ENCODE peak calls at places on chromosomes 5 and 9, in ten cellular contexts. One of them, this sample, is unnamed.

GRCh38 chr9:19027825-19028224 is 5.2 kb downstream of the SAXO1 start:
- DNase-seq in sigmoid colon: no peak
- DNase-seq in suprapubic skin: no peak
- DNase-seq in GM06990: no peak
- DNase-seq in DND-41: no peak
- DNase-seq in BJ: no peak
- DNase-seq in uterus: no peak
- DNase-seq in endodermal cell: no peak
- DNase-seq in heart left ventricle: no peak
- DNase-seq in kidney epithelial cell: no peak
- DNase-seq in this sample: no peak

GRCh38 chr5:13878357-13878756 is 66.1 kb downstream of the DNAH5 start:
- DNase-seq in sigmoid colon: no peak
- DNase-seq in suprapubic skin: no peak
- DNase-seq in GM06990: no peak
- DNase-seq in DND-41: no peak
- DNase-seq in BJ: no peak
- DNase-seq in uterus: no peak
- DNase-seq in endodermal cell: peak
- DNase-seq in heart left ventricle: no peak
- DNase-seq in kidney epithelial cell: no peak
- DNase-seq in this sample: no peak

GRCh38 chr5:56465757-56466127 is 232.6 kb upstream of the ANKRD55 start:
- DNase-seq in sigmoid colon: no peak
- DNase-seq in suprapubic skin: no peak
- DNase-seq in GM06990: no peak
- DNase-seq in DND-41: no peak
- DNase-seq in BJ: no peak
- DNase-seq in uterus: no peak
- DNase-seq in endodermal cell: no peak
- DNase-seq in heart left ventricle: no peak
- DNase-seq in kidney epithelial cell: no peak
- DNase-seq in this sample: no peak

GRCh38 chr9:76725181-76725580 is 39.1 kb upstream of the PCA3 start:
- DNase-seq in sigmoid colon: no peak
- DNase-seq in suprapubic skin: no peak
- DNase-seq in GM06990: no peak
- DNase-seq in DND-41: no peak
- DNase-seq in BJ: no peak
- DNase-seq in uterus: no peak
- DNase-seq in endodermal cell: no peak
- DNase-seq in heart left ventricle: no peak
- DNase-seq in kidney epithelial cell: no peak
- DNase-seq in this sample: no peak

GRCh38 chr5:36055984-36056383 is 10.7 kb downstream of the UGT3A2 start:
- DNase-seq in sigmoid colon: no peak
- DNase-seq in suprapubic skin: no peak
- DNase-seq in GM06990: no peak
- DNase-seq in DND-41: no peak
- DNase-seq in BJ: no peak
- DNase-seq in uterus: no peak
- DNase-seq in endodermal cell: no peak
- DNase-seq in heart left ventricle: no peak
- DNase-seq in kidney epithelial cell: no peak
- DNase-seq in this sample: no peak

GRCh38 chr5:106601605-106602004 is 1069.1 kb downstream of the EFNA5 start:
- DNase-seq in sigmoid colon: no peak
- DNase-seq in suprapubic skin: no peak
- DNase-seq in GM06990: peak
- DNase-seq in DND-41: no peak
- DNase-seq in BJ: no peak
- DNase-seq in uterus: no peak
- DNase-seq in endodermal cell: no peak
- DNase-seq in heart left ventricle: no peak
- DNase-seq in kidney epithelial cell: no peak
- DNase-seq in this sample: no peak

GRCh38 chr5:3099526-3099925 is 348.0 kb upstream of the IRX2 start:
- DNase-seq in sigmoid colon: no peak
- DNase-seq in suprapubic skin: no peak
- DNase-seq in GM06990: no peak
- DNase-seq in DND-41: no peak
- DNase-seq in BJ: no peak
- DNase-seq in uterus: no peak
- DNase-seq in endodermal cell: no peak
- DNase-seq in heart left ventricle: no peak
- DNase-seq in kidney epithelial cell: no peak
- DNase-seq in this sample: no peak

GRCh38 chr5:143791848-143792701 is 19.9 kb upstream of the HMHB1 start:
- DNase-seq in sigmoid colon: no peak
- DNase-seq in suprapubic skin: no peak
- DNase-seq in GM06990: no peak
- DNase-seq in DND-41: no peak
- DNase-seq in BJ: no peak
- DNase-seq in uterus: no peak
- DNase-seq in endodermal cell: no peak
- DNase-seq in heart left ventricle: no peak
- DNase-seq in kidney epithelial cell: no peak
- DNase-seq in this sample: no peak

GRCh38 chr5:117680421-117680820 is 1105.8 kb upstream of the SEMA6A start:
- DNase-seq in sigmoid colon: no peak
- DNase-seq in suprapubic skin: no peak
- DNase-seq in GM06990: no peak
- DNase-seq in DND-41: no peak
- DNase-seq in BJ: peak
- DNase-seq in uterus: no peak
- DNase-seq in endodermal cell: no peak
- DNase-seq in heart left ventricle: no peak
- DNase-seq in kidney epithelial cell: no peak
- DNase-seq in this sample: no peak

GRCh38 chr5:96049398-96050272 is 88.0 kb upstream of the ELL2 start:
- DNase-seq in sigmoid colon: no peak
- DNase-seq in suprapubic skin: no peak
- DNase-seq in GM06990: no peak
- DNase-seq in DND-41: no peak
- DNase-seq in BJ: peak
- DNase-seq in uterus: no peak
- DNase-seq in endodermal cell: no peak
- DNase-seq in heart left ventricle: no peak
- DNase-seq in kidney epithelial cell: peak
- DNase-seq in this sample: no peak

GRCh38 chr5:58893551-58893950 is 310.7 kb downstream of the RAB3C start:
- DNase-seq in sigmoid colon: no peak
- DNase-seq in suprapubic skin: no peak
- DNase-seq in GM06990: no peak
- DNase-seq in DND-41: no peak
- DNase-seq in BJ: no peak
- DNase-seq in uterus: no peak
- DNase-seq in endodermal cell: no peak
- DNase-seq in heart left ventricle: no peak
- DNase-seq in kidney epithelial cell: no peak
- DNase-seq in this sample: no peak

GRCh38 chr9:14303526-14303925 is 10.4 kb downstream of the NFIB start:
- DNase-seq in sigmoid colon: peak
- DNase-seq in suprapubic skin: no peak
- DNase-seq in GM06990: no peak
- DNase-seq in DND-41: no peak
- DNase-seq in BJ: no peak
- DNase-seq in uterus: no peak
- DNase-seq in endodermal cell: no peak
- DNase-seq in heart left ventricle: no peak
- DNase-seq in kidney epithelial cell: no peak
- DNase-seq in this sample: no peak

GRCh38 chr9:133477992-133478850 is 678 bp downstream of the SLC2A6 start:
- DNase-seq in sigmoid colon: no peak
- DNase-seq in suprapubic skin: no peak
- DNase-seq in GM06990: peak
- DNase-seq in DND-41: no peak
- DNase-seq in BJ: no peak
- DNase-seq in uterus: no peak
- DNase-seq in endodermal cell: peak
- DNase-seq in heart left ventricle: peak
- DNase-seq in kidney epithelial cell: no peak
- DNase-seq in this sample: no peak

GRCh38 chr5:1479581-1480188 is 34.4 kb upstream of the SLC6A3 start:
- DNase-seq in sigmoid colon: no peak
- DNase-seq in suprapubic skin: no peak
- DNase-seq in GM06990: peak
- DNase-seq in DND-41: peak
- DNase-seq in BJ: no peak
- DNase-seq in uterus: peak
- DNase-seq in endodermal cell: peak
- DNase-seq in heart left ventricle: peak
- DNase-seq in kidney epithelial cell: no peak
- DNase-seq in this sample: no peak

GRCh38 chr5:148388692-148389091 is 4.9 kb downstream of the FBXO38 start:
- DNase-seq in sigmoid colon: no peak
- DNase-seq in suprapubic skin: no peak
- DNase-seq in GM06990: no peak
- DNase-seq in DND-41: no peak
- DNase-seq in BJ: no peak
- DNase-seq in uterus: no peak
- DNase-seq in endodermal cell: no peak
- DNase-seq in heart left ventricle: no peak
- DNase-seq in kidney epithelial cell: no peak
- DNase-seq in this sample: no peak

GRCh38 chr5:56003179-56003578 is 8.4 kb upstream of the IL6ST start:
- DNase-seq in sigmoid colon: no peak
- DNase-seq in suprapubic skin: no peak
- DNase-seq in GM06990: no peak
- DNase-seq in DND-41: no peak
- DNase-seq in BJ: no peak
- DNase-seq in uterus: no peak
- DNase-seq in endodermal cell: no peak
- DNase-seq in heart left ventricle: no peak
- DNase-seq in kidney epithelial cell: no peak
- DNase-seq in this sample: no peak

GRCh38 chr5:44770936-44771717 is 37.6 kb upstream of the MRPS30 start:
- DNase-seq in sigmoid colon: no peak
- DNase-seq in suprapubic skin: no peak
- DNase-seq in GM06990: no peak
- DNase-seq in DND-41: no peak
- DNase-seq in BJ: no peak
- DNase-seq in uterus: no peak
- DNase-seq in endodermal cell: no peak
- DNase-seq in heart left ventricle: no peak
- DNase-seq in kidney epithelial cell: no peak
- DNase-seq in this sample: no peak

GRCh38 chr5:60842859-60843692 is 993 bp downstream of the ELOVL7 start:
- DNase-seq in sigmoid colon: no peak
- DNase-seq in suprapubic skin: no peak
- DNase-seq in GM06990: peak
- DNase-seq in DND-41: no peak
- DNase-seq in BJ: no peak
- DNase-seq in uterus: no peak
- DNase-seq in endodermal cell: peak
- DNase-seq in heart left ventricle: no peak
- DNase-seq in kidney epithelial cell: no peak
- DNase-seq in this sample: no peak

GRCh38 chr9:100472725-100473261 is at the start of gene TMEFF1:
- DNase-seq in sigmoid colon: no peak
- DNase-seq in suprapubic skin: no peak
- DNase-seq in GM06990: peak
- DNase-seq in DND-41: peak
- DNase-seq in BJ: no peak
- DNase-seq in uterus: no peak
- DNase-seq in endodermal cell: peak
- DNase-seq in heart left ventricle: peak
- DNase-seq in kidney epithelial cell: no peak
- DNase-seq in this sample: no peak

GRCh38 chr5:2658421-2658820 is 93.1 kb downstream of the IRX2 start:
- DNase-seq in sigmoid colon: no peak
- DNase-seq in suprapubic skin: no peak
- DNase-seq in GM06990: no peak
- DNase-seq in DND-41: no peak
- DNase-seq in BJ: no peak
- DNase-seq in uterus: no peak
- DNase-seq in endodermal cell: no peak
- DNase-seq in heart left ventricle: no peak
- DNase-seq in kidney epithelial cell: no peak
- DNase-seq in this sample: no peak

GRCh38 chr5:132070460-132071337 is 2.9 kb upstream of the CSF2 start:
- DNase-seq in sigmoid colon: no peak
- DNase-seq in suprapubic skin: no peak
- DNase-seq in GM06990: no peak
- DNase-seq in DND-41: no peak
- DNase-seq in BJ: no peak
- DNase-seq in uterus: no peak
- DNase-seq in endodermal cell: no peak
- DNase-seq in heart left ventricle: no peak
- DNase-seq in kidney epithelial cell: no peak
- DNase-seq in this sample: no peak

GRCh38 chr5:114018178-114018577 is 343.7 kb upstream of the KCNN2 start:
- DNase-seq in sigmoid colon: no peak
- DNase-seq in suprapubic skin: no peak
- DNase-seq in GM06990: no peak
- DNase-seq in DND-41: no peak
- DNase-seq in BJ: no peak
- DNase-seq in uterus: no peak
- DNase-seq in endodermal cell: peak
- DNase-seq in heart left ventricle: no peak
- DNase-seq in kidney epithelial cell: no peak
- DNase-seq in this sample: no peak
- TF ChIP-seq CTCF in sigmoid colon: no peak
- TF ChIP-seq CTCF in suprapubic skin: no peak
- TF ChIP-seq CTCF in GM06990: peak
- TF ChIP-seq CTCF in DND-41: peak
- TF ChIP-seq CTCF in BJ: peak
- TF ChIP-seq CTCF in uterus: no peak
- TF ChIP-seq CTCF in endodermal cell: peak
- TF ChIP-seq CTCF in heart left ventricle: peak
- TF ChIP-seq CTCF in kidney epithelial cell: no peak
- TF ChIP-seq CTCF in this sample: peak

GRCh38 chr9:120927125-120928014 is 774 bp upstream of the TRAF1 start:
- DNase-seq in sigmoid colon: peak
- DNase-seq in suprapubic skin: no peak
- DNase-seq in GM06990: peak
- DNase-seq in DND-41: no peak
- DNase-seq in BJ: no peak
- DNase-seq in uterus: no peak
- DNase-seq in endodermal cell: no peak
- DNase-seq in heart left ventricle: no peak
- DNase-seq in kidney epithelial cell: no peak
- DNase-seq in this sample: no peak
- H3K4me3 ChIP-seq in sigmoid colon: no peak
- H3K4me3 ChIP-seq in suprapubic skin: no peak
- H3K4me3 ChIP-seq in GM06990: peak
- H3K4me3 ChIP-seq in DND-41: no peak
- H3K4me3 ChIP-seq in BJ: no peak
- H3K4me3 ChIP-seq in uterus: no peak
- H3K4me3 ChIP-seq in endodermal cell: no peak
- H3K4me3 ChIP-seq in heart left ventricle: no peak
- H3K4me3 ChIP-seq in kidney epithelial cell: no peak
- H3K4me3 ChIP-seq in this sample: no peak

GRCh38 chr9:26748449-26749058 is 144.0 kb downstream of the CAAP1 start:
- DNase-seq in sigmoid colon: no peak
- DNase-seq in suprapubic skin: no peak
- DNase-seq in GM06990: no peak
- DNase-seq in DND-41: no peak
- DNase-seq in BJ: no peak
- DNase-seq in uterus: no peak
- DNase-seq in endodermal cell: no peak
- DNase-seq in heart left ventricle: no peak
- DNase-seq in kidney epithelial cell: no peak
- DNase-seq in this sample: no peak
- TF ChIP-seq CTCF in sigmoid colon: no peak
- TF ChIP-seq CTCF in suprapubic skin: no peak
- TF ChIP-seq CTCF in GM06990: no peak
- TF ChIP-seq CTCF in DND-41: no peak
- TF ChIP-seq CTCF in BJ: no peak
- TF ChIP-seq CTCF in uterus: no peak
- TF ChIP-seq CTCF in endodermal cell: peak
- TF ChIP-seq CTCF in heart left ventricle: no peak
- TF ChIP-seq CTCF in kidney epithelial cell: no peak
- TF ChIP-seq CTCF in this sample: peak

GRCh38 chr5:127290946-127291763 is 559 bp downstream of the MEGF10 start:
- DNase-seq in sigmoid colon: no peak
- DNase-seq in suprapubic skin: no peak
- DNase-seq in GM06990: no peak
- DNase-seq in DND-41: no peak
- DNase-seq in BJ: no peak
- DNase-seq in uterus: no peak
- DNase-seq in endodermal cell: peak
- DNase-seq in heart left ventricle: no peak
- DNase-seq in kidney epithelial cell: no peak
- DNase-seq in this sample: no peak
- H3K4me3 ChIP-seq in sigmoid colon: peak
- H3K4me3 ChIP-seq in suprapubic skin: peak
- H3K4me3 ChIP-seq in GM06990: no peak
- H3K4me3 ChIP-seq in DND-41: no peak
- H3K4me3 ChIP-seq in BJ: no peak
- H3K4me3 ChIP-seq in uterus: peak
- H3K4me3 ChIP-seq in endodermal cell: peak
- H3K4me3 ChIP-seq in heart left ventricle: peak
- H3K4me3 ChIP-seq in kidney epithelial cell: peak
- H3K4me3 ChIP-seq in this sample: no peak

This sample was measured in HFF-Myc.